ENCODE peak calls at places on chromosomes 3 and 15, in four cellular contexts. T is CD8-positive, alpha-beta T cell; V is SK-N-SH; S is hepatocyte. C is an unnamed sample. For H3K4me1 and H3K9me3, the result is how much of the 10 kb centered on the place peaks cover.

GRCh38 chr3:175431396-175431795 is 572.3 kb downstream of the NAALADL2 start:
- DNase-seq in T (no peak), S (peak), V (no peak), C (no peak)

GRCh38 chr15:63553388-63553791 is 43.8 kb upstream of the FBXL22 start:
- DNase-seq in V (no peak), T (no peak), S (peak), C (no peak)

GRCh38 chr3:104458657-104459056 is 908.1 kb upstream of the ALCAM start:
- DNase-seq in S (no peak), V (no peak), T (no peak), C (no peak)

GRCh38 chr3:55686720-55687254 is 199.7 kb upstream of the WNT5A start:
- DNase-seq in T (no peak), S (no peak), V (no peak), C (no peak)

GRCh38 chr15:87610366-87610765 is 646.2 kb downstream of the NTRK3 start:
- DNase-seq in S (no peak), V (no peak), T (no peak), C (no peak)

GRCh38 chr15:48465410-48465809 is 134.2 kb downstream of the DUT start:
- DNase-seq in T (no peak), V (no peak), S (no peak), C (no peak)

GRCh38 chr15:81182746-81183402 is 13.8 kb upstream of the IL16 start:
- DNase-seq in T (no peak), S (no peak), V (no peak), C (no peak)

GRCh38 chr3:64575211-64575844 is 112.5 kb downstream of the ADAMTS9 start:
- DNase-seq in S (peak), T (no peak), V (peak), C (no peak)

GRCh38 chr15:49506341-49506740 is 83.3 kb downstream of the FGF7 start:
- DNase-seq in V (no peak), T (no peak), S (no peak), C (no peak)

GRCh38 chr15:67086650-67086941 is 21.2 kb downstream of the SMAD3 start:
- DNase-seq in V (no peak), T (no peak), S (no peak), C (no peak)
- H3K4me1 ChIP-seq in V (under half), T (half or more), S (half or more), C (half or more)

DNA sequence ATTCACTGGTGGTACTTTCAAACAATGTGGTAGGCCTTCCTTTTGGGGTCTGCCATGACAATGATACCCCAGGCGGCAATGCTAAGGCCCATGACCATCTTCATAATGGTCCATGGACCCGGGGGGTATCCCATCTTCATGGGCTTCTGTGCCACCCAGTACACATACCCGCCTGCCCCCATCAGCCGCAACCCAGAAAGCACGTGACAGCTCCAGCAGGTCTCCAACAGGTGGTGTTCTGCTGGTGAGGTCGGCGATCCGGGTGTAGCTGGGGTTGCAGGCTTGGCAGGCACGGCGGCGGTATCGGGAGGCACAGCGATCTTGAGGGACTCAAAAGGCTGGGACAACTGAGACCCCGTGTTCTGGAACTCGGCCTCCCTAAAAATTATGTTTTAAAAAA is 214.5 kb downstream of the SNRPN start:
- DNase-seq in S (peak), T (no peak), V (no peak), C (no peak)
- H3K9me3 ChIP-seq in S (under half), T (under half), V (under half), C (under half)

DNA sequence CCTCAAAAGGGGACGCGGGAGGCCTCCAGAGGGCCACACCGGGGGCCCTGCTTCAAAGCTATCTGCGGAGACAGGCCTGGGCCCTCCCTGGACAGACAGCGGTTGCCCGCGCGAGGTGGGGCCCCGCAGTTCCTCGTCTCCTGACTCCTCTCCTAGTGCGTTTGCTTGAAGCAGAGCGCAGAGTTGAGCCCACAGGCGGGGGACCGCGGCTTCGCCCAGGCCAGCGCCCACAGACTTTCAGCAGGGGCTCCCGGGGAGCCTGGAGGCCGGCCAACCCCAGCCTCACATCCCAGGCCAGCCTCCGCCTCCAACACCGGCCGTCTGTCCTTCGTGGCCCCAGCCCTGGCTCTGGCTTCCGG is 540 bp upstream of the ADAMTS7 start:
- DNase-seq in V (no peak), S (no peak), T (no peak), C (no peak)
- H3K4me3 ChIP-seq in V (peak), S (no peak), T (peak), C (no peak)

GRCh38 chr3:133505813-133506212 is 67.7 kb upstream of the CDV3 start:
- DNase-seq in T (no peak), V (no peak), S (no peak), C (no peak)
- H3K4me1 ChIP-seq in T (under half), V (under half), S (under half), C (under half)

GRCh38 chr3:1190576-1190975 is 97.8 kb downstream of the CNTN6 start:
- DNase-seq in T (no peak), S (no peak), V (no peak), C (no peak)
- H3K9me3 ChIP-seq in T (under half), S (under half), V (under half), C (under half)

DNA sequence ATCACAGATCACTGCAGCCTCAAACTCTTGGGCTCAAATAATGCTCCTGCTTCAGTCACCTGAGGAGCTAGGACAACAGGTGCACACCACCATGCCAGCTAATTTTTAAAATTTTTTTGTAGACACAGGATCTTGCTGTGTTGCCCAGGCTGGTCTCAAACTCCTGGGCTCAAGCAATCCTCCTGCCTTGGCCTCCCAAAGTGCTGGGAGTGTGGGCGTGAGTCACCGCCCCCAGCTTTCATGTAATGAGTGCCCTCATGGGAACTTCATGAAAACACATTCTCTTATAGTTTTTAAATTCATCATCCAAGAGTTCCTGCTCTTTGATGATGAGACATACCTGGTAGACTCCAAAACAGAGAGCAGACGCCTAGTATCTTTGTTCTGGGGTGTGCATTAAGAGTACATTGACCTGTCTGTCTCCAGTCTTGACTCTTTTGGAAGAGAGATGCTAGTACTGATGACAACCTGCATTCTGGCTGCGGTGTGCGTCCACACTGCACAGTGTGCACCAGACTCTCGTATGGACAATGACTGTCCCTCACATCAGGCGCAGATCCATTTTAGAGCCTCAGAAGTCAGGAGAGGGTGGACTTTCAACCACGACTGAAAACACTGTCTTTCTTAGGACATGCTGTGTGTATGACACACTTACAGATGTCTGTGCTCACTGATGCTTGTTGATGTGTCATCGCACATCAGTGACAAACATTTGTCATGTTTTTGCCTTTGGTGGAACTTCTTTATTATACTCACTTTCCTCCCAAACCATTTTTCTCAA is 2.0 kb downstream of the NRROS start:
- DNase-seq in T (no peak), V (no peak), S (no peak), C (peak)
- H3K4me3 ChIP-seq in T (peak), V (no peak), S (no peak), C (peak)

DNA sequence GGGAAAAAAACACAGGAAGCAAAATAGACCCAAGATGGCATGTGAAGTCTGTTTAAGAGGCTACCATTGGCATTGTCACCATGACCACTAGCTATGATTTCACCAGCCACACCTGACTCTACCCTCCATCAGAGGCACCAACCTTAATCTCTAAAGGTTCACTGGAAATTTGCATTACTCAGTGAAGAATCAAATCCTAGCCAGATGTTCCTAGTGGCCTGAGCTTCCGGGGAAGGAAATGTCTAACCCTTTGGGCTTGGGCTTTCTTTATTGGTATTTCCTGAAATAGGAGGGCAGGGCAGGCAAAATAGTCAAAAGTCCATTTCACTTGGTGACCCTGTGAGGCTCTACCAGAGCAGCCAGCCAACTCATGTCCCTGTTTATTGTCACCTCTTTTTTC is 110.9 kb upstream of the PHLDB2 start:
- DNase-seq in T (no peak), V (no peak), S (no peak), C (no peak)
- H3K4me1 ChIP-seq in T (under half), V (under half), S (under half), C (under half)

C was measured in CD8-positive, alpha-beta memory T cell.